ENCODE peak calls at places on chromosomes 6 and 20, in seven cellular contexts. G is lower lobe of right lung; B is left ventricle myocardium inferior; M is OCI-LY7; O is iPS DF 6.9; V is HepG2; P is CD4-positive, CD25-positive, alpha-beta regulatory T cell. W is an unnamed sample.

GRCh38 chr6:110526731-110527130 is 50.3 kb upstream of the SLC22A16 start:
- DNase-seq in G (no peak), B (no peak), M (no peak), O (no peak), V (no peak), P (no peak), W (no peak)

GRCh38 chr20:54364365-54364764 is 111.0 kb upstream of the DOK5 start:
- DNase-seq in G (no peak), B (no peak), M (no peak), O (no peak), V (no peak), P (no peak), W (no peak)

GRCh38 chr20:6765469-6766058 is 1.9 kb upstream of the BMP2 start:
- DNase-seq in G (no peak), B (no peak), M (peak; percentile 43), O (no peak), V (peak; percentile 77), P (peak; percentile 44), W (peak; percentile 28)

GRCh38 chr6:37643851-37644672 is 53.6 kb downstream of the MDGA1 start:
- DNase-seq in G (no peak), B (no peak), M (no peak), O (no peak), V (no peak), P (peak; percentile 75), W (no peak)

GRCh38 chr6:4265740-4266139 is 130.4 kb upstream of the ECI2 start:
- DNase-seq in G (no peak), B (no peak), M (no peak), O (no peak), V (no peak), P (no peak), W (no peak)

GRCh38 chr6:8131265-8131897 is 29.0 kb upstream of the EEF1E1 start:
- DNase-seq in G (no peak), B (no peak), M (peak; percentile 49), O (peak; percentile 66), V (peak; percentile 77), P (peak; percentile 39), W (peak; percentile 51)

GRCh38 chr20:52747736-52748135 is 224.4 kb upstream of the TSHZ2 start:
- DNase-seq in G (no peak), B (no peak), M (peak; percentile 37), O (no peak), V (peak; percentile 37), P (no peak), W (peak; percentile 18)

GRCh38 chr20:2005831-2006426 is 12.1 kb upstream of the PDYN start:
- DNase-seq in G (peak; percentile 75), B (peak; percentile 62), M (peak; percentile 56), O (peak; percentile 50), V (peak; percentile 78), P (peak; percentile 43), W (peak; percentile 82)

GRCh38 chr6:166005401-166005845 is 162.2 kb downstream of the TBXT start:
- DNase-seq in G (no peak), B (peak; percentile 70), M (no peak), O (no peak), V (no peak), P (no peak), W (peak; percentile 60)

GRCh38 chr6:109783245-109783990 is 92.3 kb downstream of the FIG4 start:
- DNase-seq in G (no peak), B (no peak), M (no peak), O (peak; percentile 67), V (no peak), P (peak; percentile 6), W (peak; percentile 51)

GRCh38 chr20:44092551-44093248 is 94.3 kb downstream of the JPH2 start:
- DNase-seq in G (no peak), B (no peak), M (peak; percentile 58), O (no peak), V (peak; percentile 27), P (peak; percentile 64), W (peak; percentile 54)

GRCh38 chr20:4476903-4477302 is 244.8 kb upstream of the PRND start:
- DNase-seq in G (no peak), B (no peak), M (no peak), O (no peak), V (no peak), P (no peak), W (no peak)

GRCh38 chr20:58647814-58648501 is 3.1 kb upstream of the STX16 start:
- DNase-seq in G (no peak), B (no peak), M (no peak), O (no peak), V (no peak), P (no peak), W (peak; percentile 10)

GRCh38 chr6:160831751-160832150 is 129.7 kb downstream of the PLG start:
- DNase-seq in G (no peak), B (no peak), M (no peak), O (no peak), V (peak; percentile 32), P (no peak), W (no peak)

GRCh38 chr6:33628401-33628964 is 7.4 kb downstream of the ITPR3 start:
- DNase-seq in G (no peak), B (no peak), M (peak; percentile 85), O (no peak), V (no peak), P (no peak), W (no peak)

GRCh38 chr6:83044211-83044768 is 21.4 kb downstream of the UBE3D start:
- DNase-seq in G (no peak), B (no peak), M (no peak), O (no peak), V (no peak), P (no peak), W (no peak)

GRCh38 chr6:42316390-42316970 is 98.8 kb upstream of the MRPS10 start:
- DNase-seq in G (peak; percentile 54), B (no peak), M (no peak), O (no peak), V (no peak), P (no peak), W (no peak)

GRCh38 chr20:8787090-8787489 is 281.8 kb upstream of the PLCB4 start:
- DNase-seq in G (no peak), B (no peak), M (no peak), O (no peak), V (no peak), P (no peak), W (no peak)

GRCh38 chr6:30547454-30547853 is 8.8 kb downstream of the GNL1 start:
- DNase-seq in G (no peak), B (no peak), M (no peak), O (no peak), V (no peak), P (no peak), W (no peak)

GRCh38 chr6:48774276-48774675 is 663.3 kb upstream of the PTCHD4 start:
- DNase-seq in G (no peak), B (no peak), M (no peak), O (no peak), V (no peak), P (no peak), W (no peak)

GRCh38 chr6:35522660-35523658 is 10.3 kb upstream of the TULP1 start:
- DNase-seq in G (peak; percentile 84), B (peak; percentile 62), M (peak; percentile 72), O (peak; percentile 50), V (peak; percentile 59), P (peak; percentile 85), W (peak; percentile 86)

GRCh38 chr6:74879234-74879633 is 326.6 kb downstream of the COL12A1 start:
- DNase-seq in G (no peak), B (no peak), M (no peak), O (no peak), V (no peak), P (no peak), W (no peak)

GRCh38 chr20:36924167-36925045 is 27.1 kb downstream of the SAMHD1 start:
- DNase-seq in G (no peak), B (no peak), M (no peak), O (no peak), V (no peak), P (no peak), W (no peak)

GRCh38 chr6:1929931-1930330 is 315.5 kb downstream of the GMDS start:
- DNase-seq in G (no peak), B (no peak), M (no peak), O (no peak), V (no peak), P (no peak), W (no peak)

GRCh38 chr6:138571174-138571573 is 71.9 kb upstream of the NHSL1 start:
- DNase-seq in G (no peak), B (no peak), M (no peak), O (no peak), V (peak; percentile 53), P (no peak), W (no peak)

GRCh38 chr6:158785036-158785435 is 34.1 kb downstream of the EZR start:
- DNase-seq in G (no peak), B (no peak), M (no peak), O (no peak), V (no peak), P (no peak), W (no peak)

GRCh38 chr6:95574811-95575210 is 2.5 kb upstream of the MANEA start:
- DNase-seq in G (no peak), B (no peak), M (no peak), O (no peak), V (peak; percentile 47), P (no peak), W (no peak)

GRCh38 chr6:118669561-118669960 is 18.2 kb upstream of the CEP85L start:
- DNase-seq in G (no peak), B (no peak), M (no peak), O (no peak), V (no peak), P (no peak), W (no peak)

GRCh38 chr20:49505518-49505917 is 23.1 kb upstream of the KCNB1 start:
- DNase-seq in G (no peak), B (no peak), M (no peak), O (no peak), V (no peak), P (no peak), W (peak; percentile 52)

GRCh38 chr20:36808317-36809257 is 35.0 kb upstream of the DSN1 start:
- DNase-seq in G (peak; percentile 82), B (peak; percentile 58), M (peak; percentile 65), O (no peak), V (peak; percentile 70), P (peak; percentile 72), W (peak; percentile 73)

GRCh38 chr6:21998539-21998938 is 298.3 kb downstream of the PRL start:
- DNase-seq in G (no peak), B (no peak), M (no peak), O (no peak), V (no peak), P (no peak), W (no peak)

W was measured in testis.